ENCODE peak calls at places on chromosomes 6 and 20, in nine cellular contexts. One of them, this sample, is unnamed.

GRCh38 chr6:142885182-142885867 is 59.7 kb downstream of the HIVEP2 start:
- DNase-seq in IMR-90: peak; percentile 99
- DNase-seq in transverse colon: peak; percentile 15
- DNase-seq in right lobe of liver: no peak
- DNase-seq in Peyer's patch: no peak
- DNase-seq in breast epithelium: peak; percentile 26
- DNase-seq in A549: peak; percentile 95
- DNase-seq in heart left ventricle: peak; percentile 48
- DNase-seq in HCT116: peak; percentile 94
- DNase-seq in this sample: no peak

GRCh38 chr6:108677357-108677756 is 116.6 kb downstream of the FOXO3 start:
- DNase-seq in HCT116: no peak
- DNase-seq in transverse colon: no peak
- DNase-seq in heart left ventricle: no peak
- DNase-seq in A549: no peak
- DNase-seq in IMR-90: peak; percentile 20
- DNase-seq in breast epithelium: no peak
- DNase-seq in Peyer's patch: no peak
- DNase-seq in right lobe of liver: no peak
- DNase-seq in this sample: no peak

GRCh38 chr6:156778615-156779205 is 1.5 kb downstream of the ARID1B start:
- DNase-seq in heart left ventricle: peak; percentile 66
- DNase-seq in A549: peak; percentile 42
- DNase-seq in breast epithelium: peak; percentile 39
- DNase-seq in right lobe of liver: peak; percentile 72
- DNase-seq in HCT116: no peak
- DNase-seq in IMR-90: no peak
- DNase-seq in transverse colon: peak; percentile 65
- DNase-seq in Peyer's patch: peak; percentile 79
- DNase-seq in this sample: peak; percentile 92

GRCh38 chr6:6283747-6284146 is 36.7 kb downstream of the F13A1 start:
- DNase-seq in breast epithelium: no peak
- DNase-seq in A549: no peak
- DNase-seq in transverse colon: no peak
- DNase-seq in heart left ventricle: no peak
- DNase-seq in Peyer's patch: no peak
- DNase-seq in IMR-90: no peak
- DNase-seq in right lobe of liver: no peak
- DNase-seq in HCT116: no peak
- DNase-seq in this sample: no peak

GRCh38 chr6:43455034-43455747 is at the start of gene DLK2:
- DNase-seq in HCT116: no peak
- DNase-seq in A549: no peak
- DNase-seq in Peyer's patch: no peak
- DNase-seq in right lobe of liver: no peak
- DNase-seq in breast epithelium: no peak
- DNase-seq in heart left ventricle: no peak
- DNase-seq in IMR-90: no peak
- DNase-seq in transverse colon: peak; percentile 11
- DNase-seq in this sample: no peak

GRCh38 chr20:61353261-61353995 is 101.4 kb downstream of the CDH4 start:
- DNase-seq in right lobe of liver: no peak
- DNase-seq in Peyer's patch: no peak
- DNase-seq in heart left ventricle: no peak
- DNase-seq in transverse colon: no peak
- DNase-seq in breast epithelium: no peak
- DNase-seq in IMR-90: peak; percentile 37
- DNase-seq in A549: no peak
- DNase-seq in HCT116: no peak
- DNase-seq in this sample: no peak

GRCh38 chr6:39964094-39964493 is 29.8 kb upstream of the MOCS1 start:
- DNase-seq in heart left ventricle: no peak
- DNase-seq in HCT116: no peak
- DNase-seq in right lobe of liver: no peak
- DNase-seq in Peyer's patch: no peak
- DNase-seq in A549: no peak
- DNase-seq in transverse colon: no peak
- DNase-seq in IMR-90: no peak
- DNase-seq in breast epithelium: no peak
- DNase-seq in this sample: no peak

GRCh38 chr6:99276747-99277146 is 72.7 kb downstream of the FAXC start:
- DNase-seq in HCT116: no peak
- DNase-seq in transverse colon: no peak
- DNase-seq in Peyer's patch: no peak
- DNase-seq in IMR-90: peak; percentile 3
- DNase-seq in A549: no peak
- DNase-seq in breast epithelium: no peak
- DNase-seq in heart left ventricle: no peak
- DNase-seq in right lobe of liver: no peak
- DNase-seq in this sample: no peak

GRCh38 chr6:164303092-164304007 is 888.8 kb downstream of the QKI start:
- DNase-seq in IMR-90: no peak
- DNase-seq in A549: no peak
- DNase-seq in Peyer's patch: no peak
- DNase-seq in right lobe of liver: no peak
- DNase-seq in heart left ventricle: peak; percentile 65
- DNase-seq in breast epithelium: peak; percentile 18
- DNase-seq in transverse colon: no peak
- DNase-seq in HCT116: no peak
- DNase-seq in this sample: peak; percentile 33

DNA sequence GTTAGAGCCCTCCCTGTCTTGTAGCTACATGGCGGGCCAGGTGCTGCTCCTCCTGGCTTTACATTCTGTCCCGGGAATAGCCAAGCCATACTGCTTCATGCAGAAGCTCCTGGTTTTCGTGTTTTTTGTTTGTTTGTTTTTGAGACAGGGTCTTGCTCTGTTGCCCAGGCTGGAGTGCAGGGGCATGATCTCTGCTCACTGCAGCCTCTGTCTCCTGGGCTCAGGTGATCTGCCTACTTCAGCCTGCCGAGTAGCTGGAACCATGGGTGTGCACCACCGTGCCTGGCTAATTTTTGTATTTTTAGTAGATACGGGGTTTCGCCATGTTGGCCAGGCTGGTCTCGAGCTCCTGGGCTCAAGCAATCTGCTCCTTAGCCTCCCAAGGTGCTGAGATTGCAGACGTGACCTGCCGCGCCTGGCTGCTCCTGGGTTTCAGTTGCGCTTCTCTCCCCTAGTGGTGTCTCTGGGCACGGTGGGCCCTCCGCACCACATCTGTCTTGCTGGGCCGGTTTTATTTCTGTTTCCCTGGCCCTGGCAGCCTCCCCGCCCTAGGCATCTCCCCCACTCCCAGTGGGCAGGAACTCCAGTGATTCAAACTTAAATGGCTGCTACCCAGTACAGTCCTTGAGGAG is 12.9 kb downstream of the CDYL start:
- DNase-seq in Peyer's patch: no peak
- DNase-seq in right lobe of liver: no peak
- DNase-seq in A549: no peak
- DNase-seq in IMR-90: no peak
- DNase-seq in transverse colon: peak; percentile 20
- DNase-seq in breast epithelium: no peak
- DNase-seq in HCT116: no peak
- DNase-seq in heart left ventricle: no peak
- DNase-seq in this sample: no peak
- TF ChIP-seq CTCF in Peyer's patch: peak; percentile 18
- TF ChIP-seq CTCF in right lobe of liver: no peak
- TF ChIP-seq CTCF in A549: no peak
- TF ChIP-seq CTCF in IMR-90: no peak
- TF ChIP-seq CTCF in transverse colon: no peak
- TF ChIP-seq CTCF in breast epithelium: no peak
- TF ChIP-seq CTCF in HCT116: no peak
- TF ChIP-seq CTCF in heart left ventricle: no peak
- TF ChIP-seq CTCF in this sample: no peak

GRCh38 chr6:154606860-154607259 is 96.4 kb upstream of the CNKSR3 start:
- DNase-seq in A549: no peak
- DNase-seq in heart left ventricle: no peak
- DNase-seq in breast epithelium: no peak
- DNase-seq in transverse colon: no peak
- DNase-seq in IMR-90: no peak
- DNase-seq in HCT116: no peak
- DNase-seq in right lobe of liver: no peak
- DNase-seq in Peyer's patch: no peak
- DNase-seq in this sample: no peak

GRCh38 chr6:154602708-154603107 is 92.2 kb upstream of the CNKSR3 start:
- DNase-seq in HCT116: no peak
- DNase-seq in Peyer's patch: no peak
- DNase-seq in heart left ventricle: no peak
- DNase-seq in IMR-90: no peak
- DNase-seq in transverse colon: no peak
- DNase-seq in A549: no peak
- DNase-seq in right lobe of liver: no peak
- DNase-seq in breast epithelium: no peak
- DNase-seq in this sample: no peak

GRCh38 chr6:154606457-154606856 is 96.0 kb upstream of the CNKSR3 start:
- DNase-seq in IMR-90: no peak
- DNase-seq in A549: no peak
- DNase-seq in HCT116: no peak
- DNase-seq in Peyer's patch: no peak
- DNase-seq in right lobe of liver: no peak
- DNase-seq in heart left ventricle: no peak
- DNase-seq in breast epithelium: no peak
- DNase-seq in transverse colon: no peak
- DNase-seq in this sample: no peak

GRCh38 chr6:154604120-154604519 is 93.6 kb upstream of the CNKSR3 start:
- DNase-seq in heart left ventricle: no peak
- DNase-seq in breast epithelium: no peak
- DNase-seq in Peyer's patch: no peak
- DNase-seq in A549: no peak
- DNase-seq in HCT116: no peak
- DNase-seq in transverse colon: no peak
- DNase-seq in right lobe of liver: no peak
- DNase-seq in IMR-90: no peak
- DNase-seq in this sample: no peak

GRCh38 chr6:154605207-154605877 is 94.9 kb upstream of the CNKSR3 start:
- DNase-seq in HCT116: no peak
- DNase-seq in transverse colon: no peak
- DNase-seq in heart left ventricle: no peak
- DNase-seq in right lobe of liver: no peak
- DNase-seq in IMR-90: no peak
- DNase-seq in A549: no peak
- DNase-seq in breast epithelium: no peak
- DNase-seq in Peyer's patch: no peak
- DNase-seq in this sample: no peak
- H3K4me3 ChIP-seq in HCT116: no peak overlapping the region
- H3K4me3 ChIP-seq in transverse colon: no peak overlapping the region
- H3K4me3 ChIP-seq in heart left ventricle: no peak overlapping the region
- H3K4me3 ChIP-seq in right lobe of liver: no peak overlapping the region
- H3K4me3 ChIP-seq in IMR-90: no peak overlapping the region
- H3K4me3 ChIP-seq in A549: no peak overlapping the region
- H3K4me3 ChIP-seq in breast epithelium: no peak overlapping the region
- H3K4me3 ChIP-seq in Peyer's patch: no peak overlapping the region
- H3K4me3 ChIP-seq in this sample: no peak overlapping the region

DNA sequence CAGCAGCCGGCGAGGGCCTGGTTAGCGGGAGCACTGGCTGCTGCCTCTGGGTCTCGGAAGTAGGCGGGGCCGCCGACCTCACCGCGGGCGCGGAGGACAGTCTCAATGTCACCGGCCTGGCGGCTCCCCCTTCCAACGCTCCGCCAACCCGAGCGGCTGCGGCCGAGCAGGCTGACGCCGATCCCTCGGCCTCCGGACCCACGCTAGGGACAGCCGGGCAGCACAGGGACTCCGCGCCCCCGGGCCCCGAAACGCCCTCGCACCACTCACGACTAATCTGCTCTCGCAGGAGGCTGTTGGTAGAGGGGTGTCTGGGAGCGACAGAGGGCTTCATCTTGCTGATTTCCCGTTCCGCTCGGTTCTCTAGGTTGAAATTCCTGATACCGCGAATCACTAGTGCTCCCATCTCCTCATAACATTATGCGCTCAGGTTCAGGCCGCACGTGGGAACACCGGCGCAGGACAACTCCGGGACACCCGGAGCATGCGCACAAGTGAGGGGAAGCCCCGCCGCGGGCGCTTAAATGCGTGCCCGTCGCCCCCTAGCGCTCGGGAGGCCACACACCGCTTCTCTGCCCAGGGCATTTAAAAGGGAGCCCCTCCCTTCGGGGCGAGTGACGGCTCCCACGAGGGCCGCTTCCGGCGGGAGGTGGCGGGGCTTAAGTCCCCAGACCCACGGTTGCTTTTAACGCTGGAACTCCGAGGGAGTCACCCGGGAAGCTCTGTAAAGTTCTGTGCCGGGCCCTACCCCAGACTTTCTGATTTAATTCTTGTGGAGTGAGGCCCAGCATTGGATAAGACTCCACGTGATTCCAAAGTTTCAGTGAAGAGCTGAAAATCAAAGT is at the start of gene NDUFAF4:
- DNase-seq in breast epithelium: peak; percentile 87
- DNase-seq in HCT116: peak; percentile 90
- DNase-seq in A549: peak; percentile 93
- DNase-seq in right lobe of liver: peak; percentile 98
- DNase-seq in IMR-90: peak; percentile 90
- DNase-seq in transverse colon: peak; percentile 98
- DNase-seq in heart left ventricle: peak; percentile 96
- DNase-seq in Peyer's patch: peak; percentile 97
- DNase-seq in this sample: peak; percentile 99
- TF ChIP-seq POLR2A in breast epithelium: peak; percentile 37
- TF ChIP-seq POLR2A in HCT116: peak; percentile 72
- TF ChIP-seq POLR2A in A549: peak; percentile 46
- TF ChIP-seq POLR2A in right lobe of liver: peak; percentile 82
- TF ChIP-seq POLR2A in IMR-90: peak; percentile 77
- TF ChIP-seq POLR2A in transverse colon: peak; percentile 74
- TF ChIP-seq POLR2A in heart left ventricle: peak; percentile 52
- TF ChIP-seq POLR2A in Peyer's patch: peak; percentile 41
- TF ChIP-seq POLR2A in this sample: no peak

GRCh38 chr6:166771701-166772100 is 144.7 kb upstream of the RPS6KA2 start:
- DNase-seq in transverse colon: no peak
- DNase-seq in Peyer's patch: no peak
- DNase-seq in IMR-90: no peak
- DNase-seq in breast epithelium: no peak
- DNase-seq in heart left ventricle: no peak
- DNase-seq in A549: no peak
- DNase-seq in right lobe of liver: no peak
- DNase-seq in HCT116: no peak
- DNase-seq in this sample: peak; percentile 9
- TF ChIP-seq CTCF in transverse colon: no peak
- TF ChIP-seq CTCF in Peyer's patch: no peak
- TF ChIP-seq CTCF in IMR-90: no peak
- TF ChIP-seq CTCF in breast epithelium: no peak
- TF ChIP-seq CTCF in heart left ventricle: no peak
- TF ChIP-seq CTCF in A549: no peak
- TF ChIP-seq CTCF in right lobe of liver: no peak
- TF ChIP-seq CTCF in HCT116: no peak
- TF ChIP-seq CTCF in this sample: no peak

DNA sequence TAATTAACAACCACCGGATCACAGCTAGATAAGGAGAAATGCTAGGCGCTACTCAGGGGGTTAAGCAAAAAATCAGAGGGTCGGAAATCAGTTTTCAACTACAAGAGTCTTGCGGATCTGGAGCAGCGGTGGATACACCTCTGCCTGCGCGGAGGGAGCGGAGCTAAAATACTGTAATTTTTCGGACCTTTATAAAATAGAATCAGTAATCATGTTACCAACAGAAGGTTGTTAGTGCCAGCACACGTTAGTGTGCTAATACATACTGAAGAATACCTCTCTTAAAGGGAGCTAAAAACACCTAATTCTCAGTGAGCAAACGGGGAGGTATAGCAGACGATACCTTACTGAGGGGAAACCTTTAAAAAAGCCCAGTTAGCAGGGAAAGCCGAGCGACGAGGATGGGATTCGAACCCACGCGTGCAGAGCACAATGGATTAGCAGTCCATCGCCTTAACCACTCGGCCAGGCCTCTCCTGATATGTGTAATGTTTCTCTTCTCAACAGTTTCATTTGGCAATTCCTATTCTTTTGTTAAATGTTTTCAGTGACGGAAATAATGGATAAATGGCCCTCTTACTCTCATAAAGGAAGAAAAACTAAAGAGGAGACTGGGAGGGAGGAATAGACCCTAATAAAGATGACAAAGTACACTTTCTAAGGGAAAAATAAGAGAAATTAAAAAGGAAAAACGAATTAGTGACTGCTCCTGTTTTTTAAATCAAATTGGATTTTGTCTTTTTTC is 59.7 kb upstream of the BTN3A2 start:
- DNase-seq in right lobe of liver: no peak
- DNase-seq in A549: peak; percentile 87
- DNase-seq in Peyer's patch: peak; percentile 64
- DNase-seq in heart left ventricle: peak; percentile 45
- DNase-seq in HCT116: peak; percentile 80
- DNase-seq in IMR-90: peak; percentile 87
- DNase-seq in breast epithelium: no peak
- DNase-seq in transverse colon: peak; percentile 58
- DNase-seq in this sample: no peak
- H3K4me3 ChIP-seq in right lobe of liver: peak overlapping the region; percentile 24
- H3K4me3 ChIP-seq in A549: peak overlapping the region; percentile 59
- H3K4me3 ChIP-seq in Peyer's patch: peak overlapping the region; percentile 44
- H3K4me3 ChIP-seq in heart left ventricle: peak overlapping the region; percentile 15
- H3K4me3 ChIP-seq in HCT116: peak overlapping the region; percentile 14
- H3K4me3 ChIP-seq in IMR-90: peak overlapping the region; percentile 44
- H3K4me3 ChIP-seq in breast epithelium: peak overlapping the region; percentile 45
- H3K4me3 ChIP-seq in transverse colon: no peak overlapping the region
- H3K4me3 ChIP-seq in this sample: no peak overlapping the region